ENCODE peak calls at places on chromosomes 13 and 19, in eight cellular contexts. W, Q, N, P, Z, M, O and X are unnamed samples.
A peak's percentile ranks its signal among the peaks of the same experiment; 100 is the strongest.

GRCh38 chr19:1206733-1207301 is 1.2 kb downstream of the STK11 start:
- DNase-seq in Z (peak; percentile 29), O (no peak), N (no peak), Q (no peak), W (no peak), P (no peak), M (no peak), X (no peak)

GRCh38 chr19:52297601-52298358 is 811 bp downstream of the ZNF480 start:
- DNase-seq in W (no peak), Z (no peak), M (peak; percentile 12), Q (no peak), P (no peak), O (no peak), N (peak; percentile 9), X (no peak)

GRCh38 chr19:15551183-15552004 is 43.1 kb downstream of the CYP4F22 start:
- DNase-seq in O (peak; percentile 62), N (peak; percentile 9), Z (no peak), Q (no peak), P (no peak), W (no peak), M (no peak), X (peak; percentile 54)

GRCh38 chr19:30060872-30061556 is 119.0 kb downstream of the URI1 start:
- DNase-seq in O (no peak), N (no peak), P (no peak), W (peak; percentile 56), M (no peak), Z (no peak), Q (no peak), X (no peak)

GRCh38 chr13:21511841-21512240 is 52.7 kb upstream of the ZDHHC20 start:
- DNase-seq in Q (no peak), N (peak; percentile 18), O (no peak), Z (no peak), W (no peak), P (no peak), M (no peak), X (no peak)

GRCh38 chr19:11152318-11153062 is 3.1 kb downstream of the SPC24 start:
- DNase-seq in P (no peak), M (no peak), N (peak; percentile 75), Z (no peak), W (no peak), Q (no peak), O (no peak), X (no peak)

GRCh38 chr13:109336730-109337129 is 449.7 kb downstream of the IRS2 start:
- DNase-seq in O (no peak), W (no peak), Q (no peak), M (no peak), P (no peak), Z (no peak), N (peak; percentile 77), X (no peak)

GRCh38 chr19:46951236-46951986 is 68.2 kb upstream of the NPAS1 start:
- DNase-seq in N (peak; percentile 79), Z (peak; percentile 84), W (no peak), M (no peak), O (no peak), P (no peak), Q (no peak), X (no peak)

GRCh38 chr19:18657590-18658365 is 20.9 kb downstream of the KLHL26 start:
- DNase-seq in Q (peak; percentile 41), P (no peak), W (peak; percentile 70), N (no peak), Z (peak; percentile 51), M (no peak), O (no peak), X (no peak)

GRCh38 chr19:3201072-3201700 is 15.5 kb downstream of the NCLN start:
- DNase-seq in M (no peak), Q (no peak), O (no peak), Z (no peak), W (no peak), P (no peak), N (no peak), X (no peak)

GRCh38 chr13:32527151-32527550 is 11.4 kb downstream of the N4BP2L2 start:
- DNase-seq in N (no peak), M (no peak), Q (no peak), Z (no peak), O (no peak), W (no peak), P (no peak), X (peak; percentile 52)

GRCh38 chr13:41554626-41555386 is 97.5 kb downstream of the RGCC start:
- DNase-seq in O (no peak), P (no peak), W (no peak), N (no peak), Q (no peak), M (no peak), Z (no peak), X (no peak)

GRCh38 chr19:3605361-3605760 is 1.3 kb downstream of the TBXA2R start:
- DNase-seq in W (no peak), P (no peak), N (no peak), Q (no peak), Z (no peak), O (no peak), M (no peak), X (no peak)